ENCODE peak calls at places on chromosome 9, in five cellular contexts. One of them, this sample, is unnamed.

GRCh38 chr9:37529111-37529510 is 43.4 kb downstream of the POLR1E start:
- DNase-seq in fibroblast of pulmonary artery: no peak
- DNase-seq in cardiac fibroblast: no peak
- DNase-seq in IMR-90: no peak
- DNase-seq in tibial artery: no peak
- DNase-seq in this sample: no peak

GRCh38 chr9:93503381-93503780 is 50.0 kb upstream of the FAM120AOS start:
- DNase-seq in fibroblast of pulmonary artery: no peak
- DNase-seq in cardiac fibroblast: no peak
- DNase-seq in IMR-90: no peak
- DNase-seq in tibial artery: no peak
- DNase-seq in this sample: no peak

GRCh38 chr9:14303526-14303925 is 10.4 kb downstream of the NFIB start:
- DNase-seq in fibroblast of pulmonary artery: no peak
- DNase-seq in cardiac fibroblast: no peak
- DNase-seq in IMR-90: no peak
- DNase-seq in tibial artery: no peak
- DNase-seq in this sample: no peak

GRCh38 chr9:83533296-83533695 is 4.9 kb downstream of the FRMD3 start:
- DNase-seq in fibroblast of pulmonary artery: no peak
- DNase-seq in cardiac fibroblast: peak; percentile 27
- DNase-seq in IMR-90: no peak
- DNase-seq in tibial artery: no peak
- DNase-seq in this sample: no peak

GRCh38 chr9:119477197-119477596 is 108.0 kb upstream of the BRINP1 start:
- DNase-seq in fibroblast of pulmonary artery: no peak
- DNase-seq in cardiac fibroblast: no peak
- DNase-seq in IMR-90: no peak
- DNase-seq in tibial artery: no peak
- DNase-seq in this sample: no peak

GRCh38 chr9:6567140-6567591 is 78.4 kb downstream of the GLDC start:
- DNase-seq in fibroblast of pulmonary artery: peak; percentile 93
- DNase-seq in cardiac fibroblast: peak; percentile 98
- DNase-seq in IMR-90: peak; percentile 97
- DNase-seq in tibial artery: no peak
- DNase-seq in this sample: no peak

GRCh38 chr9:38686923-38687322 is 33.0 kb downstream of the FAM240B start:
- DNase-seq in fibroblast of pulmonary artery: no peak
- DNase-seq in cardiac fibroblast: no peak
- DNase-seq in IMR-90: no peak
- DNase-seq in tibial artery: no peak
- DNase-seq in this sample: no peak

GRCh38 chr9:111986035-111986556 is 89.5 kb downstream of the UGCG start:
- DNase-seq in fibroblast of pulmonary artery: peak; percentile 31
- DNase-seq in cardiac fibroblast: no peak
- DNase-seq in IMR-90: peak; percentile 82
- DNase-seq in tibial artery: peak; percentile 39
- DNase-seq in this sample: no peak

GRCh38 chr9:82677086-82677485 is 385.9 kb downstream of the RASEF start:
- DNase-seq in fibroblast of pulmonary artery: no peak
- DNase-seq in cardiac fibroblast: no peak
- DNase-seq in IMR-90: no peak
- DNase-seq in tibial artery: no peak
- DNase-seq in this sample: no peak

GRCh38 chr9:36136277-36136893 is at the start of gene GLIPR2:
- DNase-seq in fibroblast of pulmonary artery: peak; percentile 70
- DNase-seq in cardiac fibroblast: peak; percentile 66
- DNase-seq in IMR-90: peak; percentile 65
- DNase-seq in tibial artery: peak; percentile 92
- DNase-seq in this sample: peak; percentile 84

GRCh38 chr9:69314547-69314946 is 10.5 kb upstream of the ENTREP1 start:
- DNase-seq in fibroblast of pulmonary artery: peak; percentile 13
- DNase-seq in cardiac fibroblast: peak; percentile 75
- DNase-seq in IMR-90: no peak
- DNase-seq in tibial artery: no peak
- DNase-seq in this sample: no peak

GRCh38 chr9:97848582-97849237 is 4.3 kb upstream of the FOXE1 start:
- DNase-seq in fibroblast of pulmonary artery: no peak
- DNase-seq in cardiac fibroblast: no peak
- DNase-seq in IMR-90: peak; percentile 3
- DNase-seq in tibial artery: no peak
- DNase-seq in this sample: peak; percentile 57

GRCh38 chr9:18294229-18294628 is 179.7 kb upstream of the ADAMTSL1 start:
- DNase-seq in fibroblast of pulmonary artery: no peak
- DNase-seq in cardiac fibroblast: no peak
- DNase-seq in IMR-90: no peak
- DNase-seq in tibial artery: no peak
- DNase-seq in this sample: no peak

GRCh38 chr9:132555528-132555927 is 26.9 kb upstream of the BARHL1 start:
- DNase-seq in fibroblast of pulmonary artery: no peak
- DNase-seq in cardiac fibroblast: no peak
- DNase-seq in IMR-90: no peak
- DNase-seq in tibial artery: no peak
- DNase-seq in this sample: no peak

GRCh38 chr9:33029106-33029788 is 4.2 kb downstream of the DNAJA1 start:
- DNase-seq in fibroblast of pulmonary artery: peak; percentile 87
- DNase-seq in cardiac fibroblast: peak; percentile 82
- DNase-seq in IMR-90: peak; percentile 75
- DNase-seq in tibial artery: no peak
- DNase-seq in this sample: no peak

GRCh38 chr9:70480405-70480980 is 66.0 kb upstream of the KLF9 start:
- DNase-seq in fibroblast of pulmonary artery: peak; percentile 99
- DNase-seq in cardiac fibroblast: peak; percentile 95
- DNase-seq in IMR-90: peak; percentile 90
- DNase-seq in tibial artery: peak; percentile 96
- DNase-seq in this sample: peak; percentile 88

GRCh38 chr9:6915635-6916034 is 157.9 kb downstream of the KDM4C start:
- DNase-seq in fibroblast of pulmonary artery: no peak
- DNase-seq in cardiac fibroblast: no peak
- DNase-seq in IMR-90: no peak
- DNase-seq in tibial artery: no peak
- DNase-seq in this sample: no peak

GRCh38 chr9:83266618-83267543 is 203.9 kb upstream of the RASEF start:
- DNase-seq in fibroblast of pulmonary artery: peak; percentile 44
- DNase-seq in cardiac fibroblast: peak; percentile 55
- DNase-seq in IMR-90: no peak
- DNase-seq in tibial artery: no peak
- DNase-seq in this sample: peak; percentile 18

GRCh38 chr9:132572921-132573320 is 9.5 kb upstream of the BARHL1 start:
- DNase-seq in fibroblast of pulmonary artery: peak; percentile 15
- DNase-seq in cardiac fibroblast: peak; percentile 26
- DNase-seq in IMR-90: no peak
- DNase-seq in tibial artery: no peak
- DNase-seq in this sample: no peak

GRCh38 chr9:3751125-3751758 is 225.4 kb upstream of the RFX3 start:
- DNase-seq in fibroblast of pulmonary artery: peak; percentile 73
- DNase-seq in cardiac fibroblast: peak; percentile 68
- DNase-seq in IMR-90: peak; percentile 10
- DNase-seq in tibial artery: no peak
- DNase-seq in this sample: no peak

GRCh38 chr9:19087601-19088000 is 15.1 kb downstream of the HAUS6 start:
- DNase-seq in fibroblast of pulmonary artery: peak; percentile 31
- DNase-seq in cardiac fibroblast: peak; percentile 79
- DNase-seq in IMR-90: peak; percentile 59
- DNase-seq in tibial artery: no peak
- DNase-seq in this sample: no peak

GRCh38 chr9:109014267-109015025 is 1.1 kb upstream of the CTNNAL1 start:
- DNase-seq in fibroblast of pulmonary artery: peak; percentile 85
- DNase-seq in cardiac fibroblast: peak; percentile 78
- DNase-seq in IMR-90: peak; percentile 78
- DNase-seq in tibial artery: peak; percentile 68
- DNase-seq in this sample: no peak

GRCh38 chr9:127067603-127068220 is 54.7 kb downstream of the ANGPTL2 start:
- DNase-seq in fibroblast of pulmonary artery: no peak
- DNase-seq in cardiac fibroblast: no peak
- DNase-seq in IMR-90: no peak
- DNase-seq in tibial artery: no peak
- DNase-seq in this sample: no peak

GRCh38 chr9:135822383-135822755 is 85.0 kb downstream of the CAMSAP1 start:
- DNase-seq in fibroblast of pulmonary artery: no peak
- DNase-seq in cardiac fibroblast: no peak
- DNase-seq in IMR-90: no peak
- DNase-seq in tibial artery: no peak
- DNase-seq in this sample: no peak

GRCh38 chr9:97382099-97382718 is 29.7 kb upstream of the TDRD7 start:
- DNase-seq in fibroblast of pulmonary artery: no peak
- DNase-seq in cardiac fibroblast: no peak
- DNase-seq in IMR-90: no peak
- DNase-seq in tibial artery: no peak
- DNase-seq in this sample: no peak

GRCh38 chr9:35748239-35748857 is 680 bp downstream of the GBA2 start:
- DNase-seq in fibroblast of pulmonary artery: no peak
- DNase-seq in cardiac fibroblast: no peak
- DNase-seq in IMR-90: no peak
- DNase-seq in tibial artery: no peak
- DNase-seq in this sample: no peak

GRCh38 chr9:134877541-134877940 is 3.1 kb upstream of the FCN2 start:
- DNase-seq in fibroblast of pulmonary artery: no peak
- DNase-seq in cardiac fibroblast: no peak
- DNase-seq in IMR-90: no peak
- DNase-seq in tibial artery: no peak
- DNase-seq in this sample: no peak

GRCh38 chr9:126521089-126521488 is 92.6 kb upstream of the LMX1B start:
- DNase-seq in fibroblast of pulmonary artery: no peak
- DNase-seq in cardiac fibroblast: no peak
- DNase-seq in IMR-90: no peak
- DNase-seq in tibial artery: peak; percentile 15
- DNase-seq in this sample: no peak

GRCh38 chr9:133534346-133535284 is at the start of gene ADAMTSL2:
- DNase-seq in fibroblast of pulmonary artery: peak; percentile 76
- DNase-seq in cardiac fibroblast: peak; percentile 64
- DNase-seq in IMR-90: peak; percentile 56
- DNase-seq in tibial artery: no peak
- DNase-seq in this sample: peak; percentile 75

GRCh38 chr9:14256588-14256987 is 57.4 kb downstream of the NFIB start:
- DNase-seq in fibroblast of pulmonary artery: peak; percentile 42
- DNase-seq in cardiac fibroblast: peak; percentile 27
- DNase-seq in IMR-90: no peak
- DNase-seq in tibial artery: no peak
- DNase-seq in this sample: peak; percentile 21

GRCh38 chr9:120916573-120916972 is 10.0 kb downstream of the TRAF1 start:
- DNase-seq in fibroblast of pulmonary artery: peak; percentile 83
- DNase-seq in cardiac fibroblast: peak; percentile 81
- DNase-seq in IMR-90: peak; percentile 64
- DNase-seq in tibial artery: peak; percentile 94
- DNase-seq in this sample: peak; percentile 76

GRCh38 chr9:8858250-8859161 is 1058.9 kb upstream of the DMAC1 start:
- DNase-seq in fibroblast of pulmonary artery: no peak
- DNase-seq in cardiac fibroblast: peak; percentile 1
- DNase-seq in IMR-90: no peak
- DNase-seq in tibial artery: no peak
- DNase-seq in this sample: no peak

GRCh38 chr9:8852301-8852864 is 1052.8 kb upstream of the DMAC1 start:
- DNase-seq in fibroblast of pulmonary artery: no peak
- DNase-seq in cardiac fibroblast: no peak
- DNase-seq in IMR-90: no peak
- DNase-seq in tibial artery: no peak
- DNase-seq in this sample: no peak

GRCh38 chr9:8857330-8858249 is 1058.0 kb upstream of the DMAC1 start:
- DNase-seq in fibroblast of pulmonary artery: peak; percentile 32
- DNase-seq in cardiac fibroblast: peak; percentile 34
- DNase-seq in IMR-90: no peak
- DNase-seq in tibial artery: peak; percentile 82
- DNase-seq in this sample: peak; percentile 78

GRCh38 chr9:8856686-8857329 is 1057.2 kb upstream of the DMAC1 start:
- DNase-seq in fibroblast of pulmonary artery: no peak
- DNase-seq in cardiac fibroblast: no peak
- DNase-seq in IMR-90: no peak
- DNase-seq in tibial artery: no peak
- DNase-seq in this sample: no peak

GRCh38 chr9:8855046-8855445 is 1055.5 kb upstream of the DMAC1 start:
- DNase-seq in fibroblast of pulmonary artery: peak; percentile 31
- DNase-seq in cardiac fibroblast: peak; percentile 41
- DNase-seq in IMR-90: no peak
- DNase-seq in tibial artery: no peak
- DNase-seq in this sample: no peak
- TF ChIP-seq CTCF in fibroblast of pulmonary artery: peak; percentile 53
- TF ChIP-seq CTCF in cardiac fibroblast: peak; percentile 50
- TF ChIP-seq CTCF in IMR-90: no peak
- TF ChIP-seq CTCF in tibial artery: no peak
- TF ChIP-seq CTCF in this sample: no peak

DNA sequence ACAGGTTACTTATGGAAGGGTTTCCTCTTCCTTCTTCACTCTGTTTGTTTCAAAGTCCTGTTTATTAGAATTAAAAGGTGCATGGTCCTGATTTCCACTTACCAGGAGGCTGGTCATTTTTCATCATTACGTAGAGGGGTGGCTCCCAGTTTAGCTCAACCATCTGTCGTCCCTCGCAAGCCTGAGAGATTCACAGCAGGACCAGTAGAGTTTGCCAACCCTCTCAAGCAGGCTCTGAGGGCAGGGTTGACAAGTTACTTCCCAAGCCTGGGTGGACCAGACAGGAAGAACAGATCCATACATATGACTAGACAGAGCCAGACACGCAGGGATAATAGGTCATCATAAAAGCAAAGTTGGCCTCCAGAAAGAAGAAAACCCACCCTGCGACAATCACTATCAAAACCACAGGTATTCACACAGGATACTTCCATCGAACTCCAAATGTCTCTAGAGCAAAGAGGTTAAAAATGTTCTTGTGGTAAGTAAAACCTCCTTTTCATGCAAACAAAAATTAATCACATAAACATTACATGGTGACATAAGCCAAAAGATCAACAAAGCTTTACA is 151.9 kb downstream of the ELAVL2 start:
- DNase-seq in fibroblast of pulmonary artery: no peak
- DNase-seq in cardiac fibroblast: no peak
- DNase-seq in IMR-90: no peak
- DNase-seq in tibial artery: no peak
- DNase-seq in this sample: no peak
- H3K4me3 ChIP-seq in fibroblast of pulmonary artery: no peak overlapping the region
- H3K4me3 ChIP-seq in cardiac fibroblast: no peak overlapping the region
- H3K4me3 ChIP-seq in IMR-90: no peak overlapping the region
- H3K4me3 ChIP-seq in tibial artery: no peak overlapping the region
- H3K4me3 ChIP-seq in this sample: no peak overlapping the region

GRCh38 chr9:129737479-129738269 is 15.2 kb downstream of the PTGES start:
- DNase-seq in fibroblast of pulmonary artery: peak; percentile 69
- DNase-seq in cardiac fibroblast: peak; percentile 74
- DNase-seq in IMR-90: peak; percentile 55
- DNase-seq in tibial artery: peak; percentile 91
- DNase-seq in this sample: peak; percentile 90
- TF ChIP-seq CTCF in fibroblast of pulmonary artery: peak; percentile 82
- TF ChIP-seq CTCF in cardiac fibroblast: peak; percentile 93
- TF ChIP-seq CTCF in IMR-90: peak; percentile 89
- TF ChIP-seq CTCF in tibial artery: peak; percentile 92
- TF ChIP-seq CTCF in this sample: peak; percentile 95

GRCh38 chr9:616694-617093 is 224.8 kb upstream of the DMRT1 start:
- DNase-seq in fibroblast of pulmonary artery: no peak
- DNase-seq in cardiac fibroblast: no peak
- DNase-seq in IMR-90: no peak
- DNase-seq in tibial artery: no peak
- DNase-seq in this sample: no peak
- H3K4me3 ChIP-seq in fibroblast of pulmonary artery: no peak overlapping the region
- H3K4me3 ChIP-seq in cardiac fibroblast: no peak overlapping the region
- H3K4me3 ChIP-seq in IMR-90: no peak overlapping the region
- H3K4me3 ChIP-seq in tibial artery: no peak overlapping the region
- H3K4me3 ChIP-seq in this sample: no peak overlapping the region

GRCh38 chr9:91978739-91979414 is 28.8 kb upstream of the ROR2 start:
- DNase-seq in fibroblast of pulmonary artery: peak; percentile 91
- DNase-seq in cardiac fibroblast: peak; percentile 85
- DNase-seq in IMR-90: peak; percentile 93
- DNase-seq in tibial artery: no peak
- DNase-seq in this sample: no peak
- TF ChIP-seq CTCF in fibroblast of pulmonary artery: peak; percentile 52
- TF ChIP-seq CTCF in cardiac fibroblast: peak; percentile 43
- TF ChIP-seq CTCF in IMR-90: peak; percentile 49
- TF ChIP-seq CTCF in tibial artery: no peak
- TF ChIP-seq CTCF in this sample: no peak